ENCODE peak calls at places on chromosomes 16 and 17, in five cellular contexts. One of them, this sample, is unnamed.

GRCh38 chr16:10941127-10941933 is 938 bp downstream of the DEXI start:
- DNase-seq in K562: no peak
- DNase-seq in HepG2: no peak
- DNase-seq in GM12878: no peak
- DNase-seq in SK-N-SH: no peak
- DNase-seq in this sample: no peak

GRCh38 chr17:3004925-3005324 is 58.5 kb downstream of the OR1D5 start:
- DNase-seq in GM12878: no peak
- DNase-seq in SK-N-SH: peak
- DNase-seq in K562: no peak
- DNase-seq in HepG2: no peak
- DNase-seq in this sample: no peak

GRCh38 chr16:86680661-86681439 is 102.5 kb downstream of the FOXL1 start:
- DNase-seq in GM12878: no peak
- DNase-seq in SK-N-SH: no peak
- DNase-seq in HepG2: no peak
- DNase-seq in K562: no peak
- DNase-seq in this sample: no peak

GRCh38 chr16:72372082-72372615 is 200.2 kb upstream of the PMFBP1 start:
- DNase-seq in HepG2: no peak
- DNase-seq in SK-N-SH: no peak
- DNase-seq in GM12878: no peak
- DNase-seq in K562: no peak
- DNase-seq in this sample: no peak

GRCh38 chr17:45867702-45868101 is 23.0 kb downstream of the SPPL2C start:
- DNase-seq in HepG2: peak
- DNase-seq in SK-N-SH: no peak
- DNase-seq in K562: peak
- DNase-seq in GM12878: no peak
- DNase-seq in this sample: no peak

GRCh38 chr16:54647216-54647615 is 283.4 kb upstream of the IRX5 start:
- DNase-seq in HepG2: no peak
- DNase-seq in K562: no peak
- DNase-seq in SK-N-SH: no peak
- DNase-seq in GM12878: no peak
- DNase-seq in this sample: no peak

GRCh38 chr16:12590409-12590808 is 213.3 kb downstream of the CPPED1 start:
- DNase-seq in K562: no peak
- DNase-seq in SK-N-SH: no peak
- DNase-seq in GM12878: no peak
- DNase-seq in HepG2: peak
- DNase-seq in this sample: no peak

GRCh38 chr17:2267354-2267753 is 36.2 kb downstream of the SMG6 start:
- DNase-seq in HepG2: no peak
- DNase-seq in GM12878: no peak
- DNase-seq in K562: no peak
- DNase-seq in SK-N-SH: peak
- DNase-seq in this sample: no peak

GRCh38 chr16:12470311-12471229 is 333.1 kb downstream of the CPPED1 start:
- DNase-seq in K562: no peak
- DNase-seq in HepG2: no peak
- DNase-seq in GM12878: no peak
- DNase-seq in SK-N-SH: no peak
- DNase-seq in this sample: peak

GRCh38 chr16:82991435-82991834 is 364.7 kb downstream of the CDH13 start:
- DNase-seq in GM12878: no peak
- DNase-seq in HepG2: no peak
- DNase-seq in K562: no peak
- DNase-seq in SK-N-SH: no peak
- DNase-seq in this sample: no peak

GRCh38 chr16:89179656-89180315 is 8.2 kb downstream of the CDH15 start:
- DNase-seq in SK-N-SH: no peak
- DNase-seq in K562: no peak
- DNase-seq in GM12878: no peak
- DNase-seq in HepG2: no peak
- DNase-seq in this sample: no peak

GRCh38 chr17:4215882-4216411 is 47.8 kb downstream of the ANKFY1 start:
- DNase-seq in SK-N-SH: peak
- DNase-seq in HepG2: no peak
- DNase-seq in K562: no peak
- DNase-seq in GM12878: no peak
- DNase-seq in this sample: no peak

GRCh38 chr17:55693244-55694216 is 29.1 kb downstream of the TMEM100 start:
- DNase-seq in K562: no peak
- DNase-seq in SK-N-SH: peak
- DNase-seq in GM12878: no peak
- DNase-seq in HepG2: no peak
- DNase-seq in this sample: peak

GRCh38 chr17:31068291-31068690 is 26.5 kb upstream of the NF1 start:
- DNase-seq in GM12878: no peak
- DNase-seq in K562: peak
- DNase-seq in HepG2: peak
- DNase-seq in SK-N-SH: peak
- DNase-seq in this sample: peak

GRCh38 chr16:62068747-62069146 is 32.5 kb upstream of the CDH8 start:
- DNase-seq in K562: peak
- DNase-seq in HepG2: peak
- DNase-seq in SK-N-SH: peak
- DNase-seq in GM12878: no peak
- DNase-seq in this sample: no peak

GRCh38 chr17:59464246-59464645 is 101.2 kb upstream of the DHX40 start:
- DNase-seq in GM12878: no peak
- DNase-seq in K562: no peak
- DNase-seq in SK-N-SH: no peak
- DNase-seq in HepG2: no peak
- DNase-seq in this sample: no peak

GRCh38 chr16:87056083-87056482 is 261.1 kb downstream of the C16orf95 start:
- DNase-seq in SK-N-SH: no peak
- DNase-seq in K562: no peak
- DNase-seq in HepG2: no peak
- DNase-seq in GM12878: no peak
- DNase-seq in this sample: peak

GRCh38 chr16:31404353-31405064 is 11.4 kb downstream of the ITGAD start:
- DNase-seq in SK-N-SH: no peak
- DNase-seq in HepG2: no peak
- DNase-seq in K562: peak
- DNase-seq in GM12878: no peak
- DNase-seq in this sample: no peak

GRCh38 chr17:49217651-49218413 is 7.3 kb downstream of the ABI3 start:
- DNase-seq in SK-N-SH: peak
- DNase-seq in HepG2: no peak
- DNase-seq in GM12878: peak
- DNase-seq in K562: no peak
- DNase-seq in this sample: no peak

GRCh38 chr16:84084570-84085270 is 32.0 kb downstream of the MBTPS1 start:
- DNase-seq in GM12878: peak
- DNase-seq in HepG2: peak
- DNase-seq in K562: peak
- DNase-seq in SK-N-SH: peak
- DNase-seq in this sample: peak

GRCh38 chr17:75036643-75037268 is 10.0 kb downstream of the ATP5PD start:
- DNase-seq in K562: peak
- DNase-seq in GM12878: no peak
- DNase-seq in SK-N-SH: no peak
- DNase-seq in HepG2: no peak
- DNase-seq in this sample: peak

GRCh38 chr17:6094926-6095325 is 24.7 kb downstream of the WSCD1 start:
- DNase-seq in K562: no peak
- DNase-seq in SK-N-SH: no peak
- DNase-seq in HepG2: no peak
- DNase-seq in GM12878: no peak
- DNase-seq in this sample: no peak

GRCh38 chr17:41009301-41009760 is 403 bp upstream of the KRTAP3-1 start:
- DNase-seq in SK-N-SH: no peak
- DNase-seq in K562: no peak
- DNase-seq in HepG2: peak
- DNase-seq in GM12878: no peak
- DNase-seq in this sample: no peak

GRCh38 chr17:62854026-62854425 is 45.9 kb upstream of the MARCHF10 start:
- DNase-seq in GM12878: no peak
- DNase-seq in K562: no peak
- DNase-seq in SK-N-SH: no peak
- DNase-seq in HepG2: no peak
- DNase-seq in this sample: no peak

GRCh38 chr17:34125921-34126320 is 129.2 kb upstream of the CCL2 start:
- DNase-seq in K562: no peak
- DNase-seq in SK-N-SH: no peak
- DNase-seq in GM12878: no peak
- DNase-seq in HepG2: no peak
- DNase-seq in this sample: no peak

GRCh38 chr17:56887552-56888467 is 26.0 kb downstream of the TRIM25 start:
- DNase-seq in GM12878: no peak
- DNase-seq in SK-N-SH: no peak
- DNase-seq in HepG2: peak
- DNase-seq in K562: no peak
- DNase-seq in this sample: peak

GRCh38 chr17:79777844-79778503 is at the start of gene CBX2:
- DNase-seq in K562: peak
- DNase-seq in HepG2: peak
- DNase-seq in GM12878: no peak
- DNase-seq in SK-N-SH: peak
- DNase-seq in this sample: peak

GRCh38 chr16:75105306-75106061 is 11.1 kb downstream of the LDHD start:
- DNase-seq in K562: no peak
- DNase-seq in GM12878: no peak
- DNase-seq in HepG2: no peak
- DNase-seq in SK-N-SH: peak
- DNase-seq in this sample: peak

GRCh38 chr16:81700071-81700779 is 78.9 kb upstream of the PLCG2 start:
- DNase-seq in GM12878: no peak
- DNase-seq in SK-N-SH: no peak
- DNase-seq in HepG2: no peak
- DNase-seq in K562: no peak
- DNase-seq in this sample: peak

GRCh38 chr17:43943769-43944418 is 1.6 kb upstream of the PPY start:
- DNase-seq in SK-N-SH: peak
- DNase-seq in HepG2: peak
- DNase-seq in K562: peak
- DNase-seq in GM12878: peak
- DNase-seq in this sample: peak
- TF ChIP-seq MXI1 in SK-N-SH: no peak
- TF ChIP-seq MXI1 in HepG2: no peak
- TF ChIP-seq MXI1 in K562: no peak
- TF ChIP-seq MXI1 in GM12878: no peak
- TF ChIP-seq MXI1 in this sample: no peak

DNA sequence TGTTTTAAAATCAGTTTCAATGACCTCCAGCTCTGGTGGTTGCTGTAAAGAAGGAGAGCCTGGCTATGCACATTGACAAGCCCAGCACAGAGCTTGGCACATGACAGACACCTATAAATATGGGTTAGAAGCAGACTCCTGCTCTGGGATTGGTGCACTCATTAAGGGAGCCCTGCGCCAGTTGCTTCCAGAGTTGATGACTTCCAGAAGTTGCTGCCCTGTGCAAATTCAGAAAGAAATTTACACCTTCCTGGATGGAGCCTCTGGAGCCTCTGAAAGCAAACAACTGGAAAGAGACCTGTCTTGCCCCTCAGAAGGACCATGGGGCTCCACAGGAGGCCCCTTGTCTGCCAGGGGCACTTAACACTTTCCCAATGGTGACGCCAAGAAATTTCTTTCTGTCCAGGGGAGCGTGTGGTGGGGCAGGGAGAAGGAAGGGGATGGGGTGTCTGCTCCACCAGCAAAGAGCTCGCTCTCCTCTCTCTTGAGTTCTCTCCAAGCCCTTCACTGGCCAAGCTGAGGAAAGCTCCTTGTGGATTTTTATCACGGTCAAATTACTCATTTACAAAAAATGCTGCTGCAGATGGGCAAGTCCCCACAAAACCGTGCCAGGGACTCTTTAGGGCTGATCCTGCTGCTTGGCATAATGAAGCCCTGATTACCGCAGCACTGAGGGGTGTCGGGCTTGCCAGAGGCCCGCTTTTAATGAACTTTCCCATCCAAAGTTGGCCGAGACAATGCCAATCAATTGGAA is 583.8 kb upstream of the CDH5 start:
- DNase-seq in HepG2: no peak
- DNase-seq in SK-N-SH: no peak
- DNase-seq in K562: no peak
- DNase-seq in GM12878: no peak
- DNase-seq in this sample: peak
- TF ChIP-seq MXI1 in HepG2: no peak
- TF ChIP-seq MXI1 in SK-N-SH: no peak
- TF ChIP-seq MXI1 in K562: no peak
- TF ChIP-seq MXI1 in GM12878: no peak
- TF ChIP-seq MXI1 in this sample: no peak

GRCh38 chr17:28415886-28416285 is 9.9 kb upstream of the SLC46A1 start:
- DNase-seq in HepG2: no peak
- DNase-seq in SK-N-SH: no peak
- DNase-seq in K562: no peak
- DNase-seq in GM12878: no peak
- DNase-seq in this sample: no peak

GRCh38 chr17:28412131-28412530 is 6.1 kb upstream of the SLC46A1 start:
- DNase-seq in GM12878: no peak
- DNase-seq in K562: no peak
- DNase-seq in SK-N-SH: no peak
- DNase-seq in HepG2: no peak
- DNase-seq in this sample: no peak

GRCh38 chr17:28413804-28414203 is 7.8 kb upstream of the SLC46A1 start:
- DNase-seq in SK-N-SH: no peak
- DNase-seq in GM12878: no peak
- DNase-seq in K562: no peak
- DNase-seq in HepG2: no peak
- DNase-seq in this sample: no peak

GRCh38 chr17:28421775-28422305 is 15.8 kb upstream of the SLC46A1 start:
- DNase-seq in K562: no peak
- DNase-seq in HepG2: no peak
- DNase-seq in GM12878: no peak
- DNase-seq in SK-N-SH: no peak
- DNase-seq in this sample: no peak

GRCh38 chr17:28416703-28417311 is 10.8 kb upstream of the SLC46A1 start:
- DNase-seq in HepG2: peak
- DNase-seq in GM12878: no peak
- DNase-seq in K562: peak
- DNase-seq in SK-N-SH: peak
- DNase-seq in this sample: peak
- TF ChIP-seq MXI1 in HepG2: no peak
- TF ChIP-seq MXI1 in GM12878: no peak
- TF ChIP-seq MXI1 in K562: no peak
- TF ChIP-seq MXI1 in SK-N-SH: no peak
- TF ChIP-seq MXI1 in this sample: no peak

GRCh38 chr16:57039148-57039812 is 49.9 kb downstream of the NLRC5 start:
- DNase-seq in HepG2: no peak
- DNase-seq in K562: no peak
- DNase-seq in SK-N-SH: no peak
- DNase-seq in GM12878: peak
- DNase-seq in this sample: peak
- TF ChIP-seq MXI1 in HepG2: no peak
- TF ChIP-seq MXI1 in K562: no peak
- TF ChIP-seq MXI1 in SK-N-SH: no peak
- TF ChIP-seq MXI1 in GM12878: no peak
- TF ChIP-seq MXI1 in this sample: no peak

DNA sequence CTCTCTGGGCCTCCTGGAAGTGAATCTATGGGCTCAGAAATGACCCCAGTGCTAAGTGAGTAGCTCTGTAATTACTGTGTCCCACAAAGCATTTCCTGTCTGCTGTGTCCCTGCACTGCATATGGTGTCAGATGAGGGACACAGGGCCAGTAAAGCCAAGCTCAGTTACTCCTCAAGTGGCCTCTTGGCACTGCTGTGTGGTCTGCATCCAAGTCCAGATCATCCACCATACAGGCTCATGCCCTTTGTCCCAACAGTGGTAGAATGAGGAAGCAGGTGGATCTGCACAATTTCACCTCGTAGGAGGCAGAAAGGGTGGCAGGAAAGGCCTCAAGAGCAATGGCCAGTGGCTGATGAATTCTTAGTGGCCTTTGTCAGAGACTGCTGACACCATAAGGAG is 146.8 kb downstream of the SOX9 start:
- DNase-seq in HepG2: no peak
- DNase-seq in K562: no peak
- DNase-seq in SK-N-SH: no peak
- DNase-seq in GM12878: no peak
- DNase-seq in this sample: no peak
- TF ChIP-seq MXI1 in HepG2: no peak
- TF ChIP-seq MXI1 in K562: no peak
- TF ChIP-seq MXI1 in SK-N-SH: no peak
- TF ChIP-seq MXI1 in GM12878: no peak
- TF ChIP-seq MXI1 in this sample: no peak

This sample was measured in IMR-90.